ENCODE peak calls at places on chromosomes 6 and 20, in four cellular contexts. R is GM23338, S is psoas muscle, U is A549. Q is an unnamed sample.

GRCh38 chr6:74166849-74167248 is 470.8 kb downstream of the CD109 start:
- DNase-seq in R (no peak), S (no peak), U (no peak), Q (no peak)

GRCh38 chr6:5173862-5174643 is 86.7 kb downstream of the LYRM4 start:
- DNase-seq in R (peak; percentile 33), U (no peak), S (no peak), Q (no peak)

GRCh38 chr6:83168556-83168955 is 24.5 kb downstream of the PGM3 start:
- DNase-seq in U (no peak), R (no peak), S (no peak), Q (no peak)

GRCh38 chr20:23153696-23154341 is 67.7 kb upstream of the CD93 start:
- DNase-seq in U (no peak), S (no peak), R (no peak), Q (no peak)

GRCh38 chr6:85756982-85757381 is 114.3 kb upstream of the SYNCRIP start:
- DNase-seq in U (peak; percentile 3), S (no peak), R (peak; percentile 30), Q (no peak)

GRCh38 chr20:4626228-4626627 is 95.5 kb upstream of the PRND start:
- DNase-seq in R (no peak), U (no peak), S (no peak), Q (no peak)

GRCh38 chr20:49543858-49544437 is 24.0 kb downstream of the PTGIS start:
- DNase-seq in R (no peak), S (no peak), U (no peak), Q (no peak)

GRCh38 chr20:50572922-50573777 is 63.0 kb downstream of the PTPN1 start:
- DNase-seq in R (no peak), U (no peak), S (peak; percentile 83), Q (no peak)

GRCh38 chr20:57399587-57400261 is 8.5 kb downstream of the RBM38 start:
- DNase-seq in S (peak; percentile 41), U (no peak), R (no peak), Q (no peak)

GRCh38 chr6:162364488-162364887 is 363.1 kb downstream of the PRKN start:
- DNase-seq in U (no peak), R (no peak), S (no peak), Q (no peak)

GRCh38 chr20:23225407-23226060 is 125.1 kb upstream of the NXT1 start:
- DNase-seq in U (peak; percentile 19), R (no peak), S (peak; percentile 55), Q (no peak)

GRCh38 chr20:4099905-4100675 is 84.7 kb upstream of the RNF24 start:
- DNase-seq in R (no peak), U (no peak), S (no peak), Q (no peak)

GRCh38 chr6:16591681-16592549 is 169.3 kb downstream of the ATXN1 start:
- DNase-seq in S (no peak), R (no peak), U (no peak), Q (no peak)

GRCh38 chr6:150037526-150038201 is 12.3 kb upstream of the RAET1L start:
- DNase-seq in R (no peak), S (no peak), U (no peak), Q (no peak)

GRCh38 chr6:54910326-54910952 is 63.9 kb downstream of the FAM83B start:
- DNase-seq in R (no peak), U (no peak), S (no peak), Q (no peak)

GRCh38 chr6:158068893-158069799 is 87.5 kb downstream of the SYNJ2 start:
- DNase-seq in S (no peak), R (no peak), U (peak; percentile 65), Q (no peak)

GRCh38 chr6:89140347-89141159 is 5.3 kb upstream of the PM20D2 start:
- DNase-seq in U (no peak), S (no peak), R (no peak), Q (no peak)

GRCh38 chr6:111423055-111423633 is 59.9 kb downstream of the REV3L start:
- DNase-seq in R (no peak), S (no peak), U (no peak), Q (no peak)

GRCh38 chr20:24165336-24166126 is 177.0 kb upstream of the GGTLC1 start:
- DNase-seq in S (no peak), U (no peak), R (no peak), Q (no peak)

GRCh38 chr6:37417393-37417792 is 15.6 kb upstream of the CMTR1 start:
- DNase-seq in R (no peak), S (no peak), U (no peak), Q (no peak)

GRCh38 chr6:53741417-53741816 is 53.4 kb upstream of the LRRC1 start:
- DNase-seq in R (peak; percentile 62), U (no peak), S (no peak), Q (no peak)

GRCh38 chr20:58512808-58513552 is 2.2 kb downstream of the APCDD1L start:
- DNase-seq in R (peak; percentile 27), S (no peak), U (no peak), Q (no peak)

GRCh38 chr6:26202811-26203583 is 115.8 kb downstream of the HFE start:
- DNase-seq in R (no peak), S (no peak), U (no peak), Q (no peak)

GRCh38 chr6:52976591-52977035 is 18.5 kb downstream of the GSTA4 start:
- DNase-seq in U (no peak), R (no peak), S (peak; percentile 28), Q (no peak)

GRCh38 chr6:21437583-21437982 is 156.0 kb upstream of the SOX4 start:
- DNase-seq in S (no peak), U (no peak), R (no peak), Q (no peak)

GRCh38 chr6:158536084-158536890 is 23.6 kb upstream of the TMEM181 start:
- DNase-seq in U (peak; percentile 64), R (peak; percentile 92), S (peak; percentile 66), Q (no peak)

GRCh38 chr20:25040438-25040831 is 17.5 kb downstream of the ACSS1 start:
- DNase-seq in R (no peak), S (peak; percentile 40), U (no peak), Q (no peak)

GRCh38 chr6:111843347-111844147 is 29.7 kb downstream of the FYN start:
- DNase-seq in U (no peak), R (no peak), S (no peak), Q (no peak)

GRCh38 chr6:10954590-10955010 is 67.7 kb downstream of the SYCP2L start:
- DNase-seq in U (peak; percentile 30), R (peak; percentile 95), S (peak; percentile 55), Q (no peak)

GRCh38 chr20:9507544-9508239 is 6.7 kb upstream of the LAMP5 start:
- DNase-seq in S (no peak), U (no peak), R (peak; percentile 65), Q (no peak)

GRCh38 chr20:32834972-32835371 is 15.2 kb downstream of the MAPRE1 start:
- DNase-seq in S (no peak), R (no peak), U (no peak), Q (no peak)

GRCh38 chr20:3871549-3872265 is 17.5 kb upstream of the PANK2 start:
- DNase-seq in S (no peak), R (no peak), U (peak; percentile 36), Q (no peak)

GRCh38 chr6:127352519-127352918 is 9.1 kb upstream of the ECHDC1 start:
- DNase-seq in R (no peak), U (no peak), S (no peak), Q (no peak)

GRCh38 chr6:109523478-109523877 is 40.5 kb upstream of the ZBTB24 start:
- DNase-seq in S (no peak), R (no peak), U (no peak), Q (no peak)

GRCh38 chr6:84066536-84066935 is 33.0 kb downstream of the MRAP2 start:
- DNase-seq in R (no peak), S (no peak), U (no peak), Q (no peak)

GRCh38 chr6:149660028-149660427 is 11.5 kb upstream of the KATNA1 start:
- DNase-seq in R (no peak), U (no peak), S (no peak), Q (no peak)

GRCh38 chr6:5403619-5404018 is 142.3 kb downstream of the FARS2 start:
- DNase-seq in R (no peak), U (no peak), S (no peak), Q (no peak)

GRCh38 chr20:50248104-50248631 is 57.5 kb downstream of the CEBPB start:
- DNase-seq in S (no peak), U (no peak), R (no peak), Q (no peak)

GRCh38 chr6:164039954-164040375 is 625.4 kb downstream of the QKI start:
- DNase-seq in R (no peak), U (no peak), S (peak; percentile 27), Q (no peak)

GRCh38 chr6:146887447-146888077 is 288.8 kb downstream of the ADGB start:
- DNase-seq in U (no peak), R (no peak), S (no peak), Q (no peak)

DNA sequence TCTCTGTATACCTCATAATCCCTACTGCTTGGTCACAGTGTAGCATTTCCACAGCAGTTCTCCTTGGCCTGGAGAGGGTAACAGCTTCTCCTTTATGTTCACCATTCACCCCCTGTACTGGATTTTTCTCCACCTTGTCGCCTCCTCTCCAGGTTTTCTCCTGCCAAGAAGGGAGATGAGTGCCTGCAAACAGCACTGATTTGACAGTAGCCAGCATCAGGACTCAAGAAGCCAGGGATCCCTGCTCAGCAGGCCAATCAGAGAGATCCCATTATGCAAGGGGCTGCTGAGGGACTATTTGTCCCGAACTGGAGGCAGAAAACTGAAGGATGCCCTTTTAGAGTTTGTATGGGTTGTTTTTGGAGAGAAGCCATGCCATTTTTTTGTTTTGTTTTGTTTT is 68.6 kb upstream of the RIPOR2 start:
- DNase-seq in U (no peak), S (no peak), R (no peak), Q (no peak)
- H3K4me1 ChIP-seq in U (peaks cover 10% of the 10 kb centered on the region), S (no peaks in the 10 kb centered on the region), R (no peaks in the 10 kb centered on the region), Q (no peaks in the 10 kb centered on the region)

DNA sequence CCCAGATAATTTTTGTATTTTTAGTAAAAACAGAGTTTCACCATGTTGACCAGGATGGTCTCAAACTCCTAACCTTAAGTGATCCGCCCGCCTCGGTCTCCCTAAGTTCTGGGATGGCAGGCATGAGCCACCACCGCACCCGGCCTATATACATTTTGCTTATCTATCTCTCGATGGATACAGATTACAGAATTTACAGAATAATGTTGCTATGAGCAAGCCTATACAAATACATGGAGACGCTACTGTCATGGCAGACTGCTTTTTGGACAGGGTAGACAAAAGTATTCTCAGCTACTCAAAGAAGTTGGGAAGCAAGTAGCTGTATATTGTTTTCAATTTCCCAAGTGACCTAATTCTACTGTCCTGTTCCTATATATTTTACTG is 1.6 kb downstream of the HSPA1L start:
- DNase-seq in S (no peak), U (no peak), R (no peak), Q (no peak)
- H3K4me3 ChIP-seq in S (peak overlapping the region; percentile 76), U (peak overlapping the region; percentile 39), R (peak overlapping the region; percentile 51), Q (peak overlapping the region; percentile 64)

GRCh38 chr6:155265843-155266535 is 2.2 kb downstream of the CLDN20 start:
- DNase-seq in U (no peak), R (peak; percentile 65), S (no peak), Q (no peak)
- TF ChIP-seq CTCF in U (no peak), R (peak; percentile 15), S (no peak), Q (no peak)

GRCh38 chr6:33696076-33696475 is 15.4 kb downstream of the UQCC2 start:
- DNase-seq in U (no peak), R (no peak), S (no peak), Q (no peak)
- H3K4me1 ChIP-seq in U (peaks cover 31% of the 10 kb centered on the region), R (peaks cover 2% of the 10 kb centered on the region), S (peaks cover 72% of the 10 kb centered on the region), Q (peaks cover 39% of the 10 kb centered on the region)